ENCODE peak calls at places on chromosome 19, in six cellular contexts. E is mesendoderm; V is fibroblast of the aortic adventitia; Z is neuronal stem cell; Y is activated T-cell treated with anti-CD3 and anti-CD28 coated beads, Interleukin-2, amount 50 U/mL, for 48 hours; I is AG09319. Q is an unnamed sample.

GRCh38 chr19:444677-445210 is 16.1 kb downstream of the SHC2 start:
- DNase-seq in Y (no peak), I (no peak), Z (no peak), V (no peak), E (no peak), Q (peak; percentile 62)

GRCh38 chr19:18729933-18730530 is 46.6 kb downstream of the CRTC1 start:
- DNase-seq in Z (no peak), Y (no peak), E (no peak), I (no peak), V (no peak), Q (no peak)

GRCh38 chr19:5891938-5892771 is 11.4 kb downstream of the NDUFA11 start:
- DNase-seq in Y (peak; percentile 53), E (peak; percentile 37), I (no peak), Z (peak; percentile 48), V (peak; percentile 33), Q (no peak)

GRCh38 chr19:33388231-33388816 is 14.8 kb downstream of the CEBPG start:
- DNase-seq in Y (no peak), Z (no peak), V (peak; percentile 35), E (no peak), I (no peak), Q (peak; percentile 80)

GRCh38 chr19:28324275-28325060 is 888.5 kb downstream of the UQCRFS1 start:
- DNase-seq in Y (no peak), I (no peak), Z (no peak), V (no peak), E (peak; percentile 93), Q (no peak)

GRCh38 chr19:44954649-44955499 is at the start of gene CLPTM1:
- DNase-seq in I (peak; percentile 89), V (peak; percentile 98), Z (peak; percentile 94), E (peak; percentile 98), Y (peak; percentile 96), Q (peak; percentile 99)

GRCh38 chr19:38557205-38557799 is 60.5 kb downstream of the MAP4K1 start:
- DNase-seq in Y (peak; percentile 41), V (no peak), I (no peak), E (peak; percentile 25), Z (no peak), Q (peak; percentile 42)

GRCh38 chr19:18744019-18744418 is 47.1 kb downstream of the COMP start:
- DNase-seq in V (no peak), Y (no peak), E (no peak), Z (no peak), I (no peak), Q (no peak)

GRCh38 chr19:39211731-39212376 is 7.8 kb upstream of the SYCN start:
- DNase-seq in Y (no peak), Z (no peak), E (no peak), V (no peak), I (no peak), Q (no peak)

Q was measured in posterior vena cava.